ENCODE peak calls at places on chromosome 6, in ten cellular contexts. V, Q, C, M, G, E, S, D, T and B are unnamed samples.

GRCh38 chr6:15246217-15247211 is 645 bp downstream of the JARID2 start:
- DNase-seq in M (no peak), E (peak), V (no peak), G (no peak), Q (peak), C (peak), S (no peak), D (no peak), T (no peak), B (peak)

GRCh38 chr6:92577077-92577719 is 842.2 kb downstream of the EPHA7 start:
- DNase-seq in G (no peak), Q (no peak), V (no peak), C (peak), D (no peak), E (no peak), M (no peak), S (no peak), T (no peak), B (no peak)

GRCh38 chr6:125836466-125836865 is 45.7 kb downstream of the NCOA7 start:
- DNase-seq in M (no peak), S (no peak), D (no peak), G (no peak), E (no peak), V (no peak), T (no peak), C (no peak), Q (no peak), B (peak)

GRCh38 chr6:12008366-12009179 is 3.5 kb upstream of the HIVEP1 start:
- DNase-seq in D (peak), S (peak), T (peak), G (peak), Q (peak), V (peak), C (peak), E (peak), M (peak), B (peak)

GRCh38 chr6:107108201-107108890 is 7.0 kb downstream of the BEND3 start:
- DNase-seq in V (no peak), G (no peak), S (no peak), M (no peak), E (no peak), T (no peak), D (peak), C (no peak), Q (no peak), B (no peak)

GRCh38 chr6:80143312-80143960 is 37.0 kb downstream of the BCKDHB start:
- DNase-seq in D (peak), T (peak), S (peak), G (peak), Q (peak), M (peak), V (peak), C (peak), E (no peak), B (peak)

GRCh38 chr6:4637691-4638433 is 138.3 kb upstream of the CDYL start:
- DNase-seq in Q (peak), M (no peak), S (no peak), T (no peak), E (no peak), V (no peak), G (no peak), C (peak), D (peak), B (peak)

GRCh38 chr6:145829950-145830349 is 15.4 kb upstream of the FBXO30 start:
- DNase-seq in V (no peak), M (no peak), G (no peak), C (no peak), Q (no peak), S (no peak), D (no peak), T (no peak), E (no peak), B (peak)

GRCh38 chr6:71534916-71535315 is 246.3 kb downstream of the OGFRL1 start:
- DNase-seq in Q (no peak), C (no peak), D (no peak), E (no peak), M (no peak), S (no peak), T (no peak), G (no peak), V (no peak), B (no peak)

GRCh38 chr6:71383891-71384489 is 95.4 kb downstream of the OGFRL1 start:
- DNase-seq in M (no peak), E (no peak), C (peak), Q (peak), V (no peak), G (no peak), T (no peak), S (no peak), D (peak), B (peak)

GRCh38 chr6:39887692-39888450 is 46.4 kb downstream of the MOCS1 start:
- DNase-seq in Q (peak), M (peak), E (no peak), V (peak), T (peak), C (peak), S (peak), D (peak), G (peak), B (peak)

GRCh38 chr6:37495199-37495913 is 4.3 kb downstream of the CCDC167 start:
- DNase-seq in T (no peak), V (no peak), C (no peak), D (no peak), M (no peak), E (no peak), Q (no peak), S (no peak), G (no peak), B (no peak)

DNA sequence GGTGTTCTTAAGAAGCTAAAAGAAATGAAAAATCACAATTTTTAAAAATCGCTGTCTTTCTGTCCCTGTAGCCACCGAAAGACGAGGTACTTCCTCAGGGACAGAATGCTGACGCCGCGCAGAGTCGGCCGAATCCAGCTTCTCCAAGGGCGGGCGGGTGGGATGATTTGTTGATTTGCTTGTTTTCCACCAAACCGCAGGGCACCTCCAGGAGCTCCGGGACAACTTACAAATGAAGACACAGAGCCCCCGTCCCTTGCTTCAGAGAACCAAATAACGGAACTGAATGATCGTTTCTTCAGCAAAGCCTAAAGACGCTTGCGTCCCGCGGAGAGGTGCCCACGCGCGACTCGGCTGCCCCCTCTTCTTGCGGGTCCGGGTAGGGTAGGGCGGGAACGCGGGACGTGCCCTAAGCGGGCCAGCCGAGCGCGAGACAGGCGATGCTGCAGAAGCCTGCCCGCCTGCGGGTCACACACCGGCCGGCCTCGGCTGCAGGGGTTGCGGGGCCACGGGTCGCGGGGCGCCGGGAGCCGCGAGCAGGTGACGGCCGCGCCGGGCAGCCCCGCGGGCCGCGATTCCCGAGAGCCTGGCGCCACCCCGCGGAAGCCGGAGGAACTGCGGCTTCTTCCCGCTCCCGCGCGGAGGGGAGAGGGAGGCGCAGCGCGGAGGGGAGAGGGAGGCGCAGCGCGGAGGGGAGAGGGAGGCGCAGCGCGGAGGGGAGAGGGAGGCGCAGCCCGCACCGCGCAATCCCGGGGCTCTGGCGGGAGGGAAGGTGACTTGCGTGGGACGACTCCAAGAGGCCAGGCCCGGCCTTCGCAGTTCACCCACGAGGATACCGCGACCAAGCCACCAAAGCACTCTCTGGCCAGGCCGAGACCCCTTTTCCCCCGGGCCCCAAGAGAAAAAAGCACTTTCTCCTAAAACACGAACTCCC is 7.7 kb upstream of the FOXF2 start:
- DNase-seq in M (no peak), V (no peak), T (peak), S (no peak), C (peak), D (no peak), Q (peak), G (no peak), E (peak), B (no peak)
- TF ChIP-seq CTCF in M (peak), V (peak), T (no peak), S (peak), C (peak), D (peak), Q (peak), G (peak), E (peak), B (peak)

GRCh38 chr6:18121580-18122127 is 823 bp downstream of the NHLRC1 start:
- DNase-seq in E (no peak), Q (no peak), V (no peak), M (no peak), C (no peak), G (no peak), S (peak), T (no peak), D (no peak), B (no peak)
- H3K4me3 ChIP-seq in E (no peak), Q (peak), V (peak), M (peak), C (peak), G (peak), S (peak), T (peak), D (peak), B (peak)

GRCh38 chr6:89037156-89037900 is 43.2 kb upstream of the PNRC1 start:
- DNase-seq in S (no peak), D (no peak), M (peak), Q (no peak), G (no peak), C (no peak), T (no peak), V (no peak), E (no peak), B (peak)
- TF ChIP-seq CTCF in S (no peak), D (no peak), M (no peak), Q (no peak), G (no peak), C (no peak), T (no peak), V (no peak), E (no peak), B (no peak)

GRCh38 chr6:41469951-41470340 is 76.2 kb upstream of the FOXP4 start:
- DNase-seq in S (peak), Q (no peak), D (no peak), C (no peak), G (no peak), T (peak), V (no peak), M (peak), E (no peak), B (no peak)

GRCh38 chr6:41471064-41471895 is 74.9 kb upstream of the FOXP4 start:
- DNase-seq in V (no peak), E (no peak), Q (no peak), G (no peak), S (no peak), M (no peak), D (no peak), C (no peak), T (no peak), B (no peak)

GRCh38 chr6:41467627-41468404 is 78.4 kb upstream of the FOXP4 start:
- DNase-seq in G (no peak), T (no peak), M (no peak), D (no peak), S (no peak), E (no peak), Q (no peak), V (no peak), C (no peak), B (no peak)

GRCh38 chr6:41470341-41471063 is 75.7 kb upstream of the FOXP4 start:
- DNase-seq in E (no peak), G (peak), V (no peak), S (peak), T (peak), M (peak), D (peak), C (peak), Q (peak), B (peak)

DNA sequence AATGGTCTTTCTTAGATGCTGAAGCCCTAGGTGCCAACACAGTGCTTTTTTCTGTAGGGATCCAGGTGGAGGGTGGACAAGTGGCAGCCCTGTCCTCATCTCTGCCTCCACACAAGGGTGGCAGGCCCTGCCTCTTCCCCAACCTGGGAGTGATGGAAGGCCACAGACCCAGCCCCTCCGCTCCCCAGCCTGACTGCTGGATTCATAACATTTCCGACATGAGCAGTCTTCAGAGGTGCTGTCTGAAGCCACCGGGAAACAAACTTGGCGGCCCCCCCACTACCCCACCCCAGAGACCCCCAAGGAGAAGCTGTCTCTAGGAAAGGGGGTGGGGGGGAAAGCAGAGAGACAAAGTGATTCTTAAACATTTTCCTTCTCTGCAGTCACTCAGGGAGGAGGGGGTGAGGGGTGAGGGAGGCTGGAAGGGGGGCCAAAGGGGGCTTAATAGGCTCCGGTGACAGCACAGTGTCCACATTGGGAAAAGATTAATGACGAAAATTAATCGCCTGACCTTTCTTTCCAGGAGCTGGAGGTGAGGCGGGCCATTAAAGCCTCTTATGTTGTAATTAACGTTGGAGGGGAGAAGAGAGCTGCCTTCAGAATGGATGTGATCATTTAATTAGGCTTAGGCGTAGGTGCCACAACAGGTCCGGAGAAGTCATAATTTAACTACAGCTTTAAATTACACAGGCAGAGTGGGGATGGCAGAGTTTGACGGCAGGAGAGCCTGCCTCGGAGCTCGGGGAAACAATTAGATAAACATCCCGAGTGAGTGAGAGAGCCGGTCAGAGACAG is 76.8 kb upstream of the FOXP4 start:
- DNase-seq in Q (no peak), D (no peak), V (no peak), T (no peak), E (no peak), C (no peak), M (no peak), G (no peak), S (no peak), B (no peak)
- H3K4me3 ChIP-seq in Q (no peak), D (no peak), V (no peak), T (peak), E (no peak), C (no peak), M (no peak), G (peak), S (peak), B (no peak)